ENCODE peak calls at places on chromosomes 11 and 22, in five cellular contexts. T is GM12891, D is K562, Q is GM12878, I is HepG2. V is an unnamed sample.

GRCh38 chr11:72764503-72764902 is 12.3 kb upstream of the ARAP1 start:
- DNase-seq in T (no peak), D (no peak), Q (no peak), I (no peak), V (no peak)

GRCh38 chr11:47108214-47108613 is 68.5 kb downstream of the ARFGAP2 start:
- DNase-seq in T (no peak), D (no peak), Q (no peak), I (no peak), V (no peak)

GRCh38 chr11:123187670-123188507 is 7.2 kb downstream of the CLMP start:
- DNase-seq in T (no peak), D (no peak), Q (no peak), I (no peak), V (no peak)

GRCh38 chr11:63769044-63769718 is 606 bp upstream of the ZFTA start:
- DNase-seq in T (peak; percentile 56), D (peak; percentile 64), Q (no peak), I (no peak), V (peak; percentile 46)

GRCh38 chr11:74723511-74723910 is 7.7 kb downstream of the CHRDL2 start:
- DNase-seq in T (no peak), D (no peak), Q (no peak), I (no peak), V (no peak)

GRCh38 chr11:107198490-107199007 is 180.3 kb upstream of the GUCY1A2 start:
- DNase-seq in T (no peak), D (no peak), Q (no peak), I (no peak), V (no peak)

GRCh38 chr11:72380132-72380503 is 54.2 kb downstream of the CLPB start:
- DNase-seq in T (no peak), D (no peak), Q (no peak), I (no peak), V (no peak)

GRCh38 chr11:117972589-117973445 is 13.4 kb upstream of the IL10RA start:
- DNase-seq in T (no peak), D (no peak), Q (no peak), I (no peak), V (no peak)

GRCh38 chr11:123063396-123064267 is 1.7 kb upstream of the HSPA8 start:
- DNase-seq in T (no peak), D (peak; percentile 54), Q (no peak), I (peak; percentile 64), V (no peak)

GRCh38 chr22:40176921-40177737 is 596 bp upstream of the TNRC6B start:
- DNase-seq in T (no peak), D (peak; percentile 86), Q (peak; percentile 41), I (peak; percentile 87), V (no peak)

GRCh38 chr22:38981005-38981658 is 1.0 kb upstream of the APOBEC3B start:
- DNase-seq in T (no peak), D (peak; percentile 61), Q (no peak), I (peak; percentile 67), V (no peak)

GRCh38 chr11:21374381-21374780 is 705.0 kb downstream of the NELL1 start:
- DNase-seq in T (no peak), D (no peak), Q (no peak), I (no peak), V (no peak)

GRCh38 chr11:67498544-67498972 is 6.6 kb downstream of the PITPNM1 start:
- DNase-seq in T (no peak), D (no peak), Q (no peak), I (no peak), V (no peak)
- TF ChIP-seq POLR2A in T (no peak), D (no peak), Q (no peak), I (no peak), V (no peak)

GRCh38 chr11:65792456-65792855 is 5.6 kb downstream of the OVOL1 start:
- DNase-seq in T (no peak), D (no peak), Q (no peak), I (no peak), V (no peak)

GRCh38 chr11:65790902-65791650 is 4.2 kb downstream of the OVOL1 start:
- DNase-seq in T (no peak), D (no peak), Q (no peak), I (no peak), V (no peak)

GRCh38 chr11:65793144-65793581 is 6.3 kb downstream of the OVOL1 start:
- DNase-seq in T (no peak), D (no peak), Q (no peak), I (no peak), V (no peak)

GRCh38 chr11:65790104-65790901 is 3.4 kb downstream of the OVOL1 start:
- DNase-seq in T (no peak), D (no peak), Q (no peak), I (no peak), V (no peak)

GRCh38 chr11:65791719-65792213 is 4.9 kb downstream of the OVOL1 start:
- DNase-seq in T (peak; percentile 81), D (no peak), Q (peak; percentile 73), I (no peak), V (peak; percentile 94)
- TF ChIP-seq POLR2AphosphoS5 in T (no peak), D (no peak), Q (peak; percentile 61), I (no peak), V (peak; percentile 73)

GRCh38 chr11:69010964-69011623 is 2.0 kb downstream of the MRGPRF start:
- DNase-seq in T (peak; percentile 70), D (peak; percentile 82), Q (no peak), I (no peak), V (no peak)
- TF ChIP-seq TAF1 in T (no peak), D (no peak), Q (no peak), I (no peak), V (no peak)

GRCh38 chr22:29691636-29692326 is 28.0 kb upstream of the CABP7 start:
- DNase-seq in T (no peak), D (peak; percentile 8), Q (no peak), I (no peak), V (no peak)
- TF ChIP-seq POLR2A in T (no peak), D (no peak), Q (no peak), I (no peak), V (no peak)

GRCh38 chr22:31585161-31585859 is 76.7 kb downstream of the PISD start:
- DNase-seq in T (no peak), D (peak; percentile 77), Q (no peak), I (peak; percentile 61), V (no peak)
- TF ChIP-seq POLR2AphosphoS5 in T (no peak), D (peak; percentile 14), Q (no peak), I (no peak), V (no peak)

DNA sequence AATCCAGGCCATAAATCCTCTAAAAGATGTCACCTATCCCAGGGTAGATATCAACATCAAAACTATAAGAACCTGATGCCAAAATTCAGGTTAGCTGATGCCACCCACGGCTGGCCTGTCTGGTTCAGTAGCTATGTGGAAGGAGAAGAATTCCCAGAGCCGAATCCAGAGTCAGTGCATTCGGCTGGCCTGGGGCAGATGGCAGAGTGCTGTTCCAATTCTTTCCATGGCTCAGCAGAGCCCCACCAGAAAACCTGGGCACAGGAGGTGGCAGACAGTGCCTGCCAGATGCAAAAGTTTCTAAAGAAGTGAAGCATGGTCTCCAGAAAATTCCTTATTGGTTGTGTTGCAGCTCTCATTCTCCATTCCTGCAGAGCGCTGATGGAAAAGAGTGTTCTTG is 19.9 kb upstream of the OR8B8 start:
- DNase-seq in T (no peak), D (no peak), Q (no peak), I (no peak), V (no peak)
- TF ChIP-seq TAF1 in T (no peak), D (no peak), Q (no peak), I (no peak), V (no peak)

DNA sequence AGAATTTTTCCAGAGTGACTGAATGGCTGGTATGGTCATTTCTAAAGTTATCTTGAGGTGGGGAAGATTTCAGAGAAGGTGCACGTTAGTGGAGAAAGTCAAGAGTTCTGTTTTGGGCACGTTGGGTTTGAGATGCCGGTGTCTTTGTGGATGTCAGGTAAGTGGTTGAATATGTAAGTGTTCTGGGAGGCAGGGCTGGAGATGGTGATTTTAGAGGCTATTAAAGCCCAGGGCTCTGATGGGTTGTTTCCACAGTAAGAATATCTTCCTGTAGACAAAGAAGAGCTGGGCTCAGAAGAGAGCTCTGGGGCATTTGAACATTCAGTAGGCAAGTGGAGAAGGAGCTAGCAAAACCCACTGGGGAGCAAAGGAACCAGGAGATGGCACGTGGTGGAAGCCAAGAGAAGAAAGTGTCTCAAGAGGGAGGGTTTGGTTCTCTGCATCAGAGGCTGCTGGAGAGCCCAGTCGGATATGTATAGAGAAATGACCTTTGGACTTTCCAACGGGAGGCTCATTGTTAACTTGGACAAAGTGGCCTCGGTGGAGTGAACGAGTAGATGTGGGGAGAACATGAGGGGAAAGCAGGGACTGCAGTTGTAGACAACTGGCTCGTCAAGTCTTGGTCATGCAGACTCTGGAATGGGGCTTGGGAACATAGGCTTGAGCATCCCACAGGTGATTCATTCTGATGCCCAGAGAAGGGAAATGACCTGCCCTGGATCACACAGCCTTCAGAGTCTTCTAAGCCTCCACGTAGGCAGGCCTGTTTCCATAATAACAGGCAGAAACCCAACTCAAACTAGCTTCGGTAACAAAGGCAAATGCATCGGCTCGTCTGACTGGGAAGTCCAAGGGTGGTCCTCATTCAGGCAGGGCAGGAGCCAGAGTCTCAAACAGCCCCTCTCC is 98.4 kb upstream of the PARVA start:
- DNase-seq in T (no peak), D (no peak), Q (no peak), I (peak; percentile 67), V (no peak)
- TF ChIP-seq POLR2A in T (no peak), D (no peak), Q (no peak), I (no peak), V (no peak)

V was measured in GM12892.